ENCODE peak calls at places on chromosomes 13 and 19, in ten cellular contexts. C, K, P, G, N, O, A, U, L and W are unnamed samples. For H3K27me3, the result is how much of the 10 kb centered on the place peaks cover.

GRCh38 chr19:21765151-21765550 is 2.2 kb downstream of the ZNF100 start:
- DNase-seq in C (no peak), K (peak), P (no peak), G (no peak), N (no peak), O (no peak), A (no peak), U (no peak), L (peak), W (no peak)

GRCh38 chr13:23725922-23726321 is 155.7 kb downstream of the TNFRSF19 start:
- DNase-seq in C (no peak), K (no peak), P (no peak), G (no peak), N (no peak), O (no peak), A (no peak), U (no peak), L (no peak), W (no peak)

GRCh38 chr13:98409281-98409680 is 167.6 kb downstream of the STK24 start:
- DNase-seq in C (no peak), K (no peak), P (no peak), G (no peak), N (no peak), O (no peak), A (no peak), U (no peak), L (no peak), W (peak)

GRCh38 chr19:43700368-43701015 is 15.4 kb upstream of the IRGC start:
- DNase-seq in C (peak), K (no peak), P (peak), G (peak), N (peak), O (peak), A (peak), U (no peak), L (peak), W (no peak)

GRCh38 chr19:19064098-19064722 is 416 bp downstream of the SLC25A42 start:
- DNase-seq in C (no peak), K (no peak), P (no peak), G (peak), N (no peak), O (peak), A (no peak), U (no peak), L (no peak), W (no peak)

GRCh38 chr19:38134538-38135149 is 89.4 kb downstream of the DPF1 start:
- DNase-seq in C (peak), K (peak), P (peak), G (peak), N (peak), O (no peak), A (peak), U (no peak), L (peak), W (no peak)

GRCh38 chr13:112831196-112831595 is 137.8 kb upstream of the MCF2L start:
- DNase-seq in C (no peak), K (no peak), P (no peak), G (no peak), N (no peak), O (no peak), A (no peak), U (no peak), L (no peak), W (no peak)

GRCh38 chr13:73844986-73845385 is 289.2 kb downstream of the KLF12 start:
- DNase-seq in C (peak), K (no peak), P (no peak), G (no peak), N (no peak), O (no peak), A (no peak), U (no peak), L (no peak), W (no peak)

GRCh38 chr19:18541992-18542935 is 1.1 kb downstream of the FKBP8 start:
- DNase-seq in C (no peak), K (no peak), P (no peak), G (no peak), N (no peak), O (no peak), A (peak), U (no peak), L (no peak), W (no peak)

GRCh38 chr13:114064516-114065140 is 67.8 kb downstream of the RASA3 start:
- DNase-seq in C (peak), K (no peak), P (no peak), G (peak), N (peak), O (no peak), A (peak), U (no peak), L (no peak), W (peak)

GRCh38 chr13:26629260-26629659 is 71.8 kb downstream of the WASF3 start:
- DNase-seq in C (peak), K (no peak), P (peak), G (no peak), N (no peak), O (no peak), A (no peak), U (no peak), L (peak), W (no peak)

GRCh38 chr13:99417821-99418662 is 83.2 kb upstream of the TM9SF2 start:
- DNase-seq in C (no peak), K (no peak), P (no peak), G (no peak), N (no peak), O (no peak), A (no peak), U (no peak), L (no peak), W (no peak)

GRCh38 chr13:26132756-26133155 is 80.9 kb upstream of the SHISA2 start:
- DNase-seq in C (peak), K (no peak), P (no peak), G (no peak), N (peak), O (no peak), A (peak), U (no peak), L (peak), W (no peak)

GRCh38 chr13:33235078-33235477 is 50.5 kb downstream of the STARD13 start:
- DNase-seq in C (peak), K (no peak), P (peak), G (no peak), N (no peak), O (no peak), A (no peak), U (no peak), L (no peak), W (no peak)

GRCh38 chr19:1949304-1950101 is 8.5 kb downstream of the CSNK1G2 start:
- DNase-seq in C (no peak), K (no peak), P (no peak), G (no peak), N (no peak), O (no peak), A (no peak), U (no peak), L (no peak), W (peak)

GRCh38 chr13:96141032-96141431 is 51.1 kb downstream of the HS6ST3 start:
- DNase-seq in C (peak), K (peak), P (no peak), G (no peak), N (no peak), O (no peak), A (peak), U (no peak), L (peak), W (no peak)

GRCh38 chr13:109159650-109160309 is 530.4 kb downstream of the MYO16 start:
- DNase-seq in C (no peak), K (no peak), P (no peak), G (no peak), N (no peak), O (no peak), A (no peak), U (no peak), L (no peak), W (no peak)

GRCh38 chr13:51557423-51557822 is 26.8 kb upstream of the WDFY2 start:
- DNase-seq in C (no peak), K (no peak), P (no peak), G (no peak), N (no peak), O (no peak), A (no peak), U (no peak), L (no peak), W (no peak)
- H3K4me3 ChIP-seq in C (peak), K (no peak), P (no peak), G (no peak), N (no peak), O (no peak), A (no peak), U (no peak), L (no peak), W (no peak)

DNA sequence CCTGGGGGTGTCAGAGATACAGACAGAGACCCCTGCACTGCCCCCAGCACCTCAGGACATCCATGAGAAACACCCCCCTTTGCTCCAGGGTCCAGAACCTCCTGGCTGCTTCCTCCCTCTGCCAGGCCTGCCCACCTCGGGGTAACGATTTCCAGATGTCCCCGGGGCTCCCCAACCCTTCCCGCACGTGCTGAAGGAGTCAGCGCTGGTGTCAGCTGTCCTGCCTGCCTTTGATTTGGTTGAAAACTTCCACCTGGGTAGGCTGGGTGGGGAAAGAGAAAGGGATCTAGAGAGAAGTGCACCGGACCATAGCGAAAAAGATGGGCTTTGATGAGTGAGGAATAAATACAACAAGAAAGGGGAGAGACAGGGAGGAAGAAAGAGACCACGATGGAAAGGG is 1.5 kb upstream of the CGB7 start:
- DNase-seq in C (no peak), K (no peak), P (no peak), G (no peak), N (no peak), O (no peak), A (no peak), U (no peak), L (no peak), W (no peak)
- H3K27me3 ChIP-seq in C (under half), K (under half), P (under half), G (half or more), N (under half), O (under half), A (half or more), U (under half), L (under half), W (under half)

DNA sequence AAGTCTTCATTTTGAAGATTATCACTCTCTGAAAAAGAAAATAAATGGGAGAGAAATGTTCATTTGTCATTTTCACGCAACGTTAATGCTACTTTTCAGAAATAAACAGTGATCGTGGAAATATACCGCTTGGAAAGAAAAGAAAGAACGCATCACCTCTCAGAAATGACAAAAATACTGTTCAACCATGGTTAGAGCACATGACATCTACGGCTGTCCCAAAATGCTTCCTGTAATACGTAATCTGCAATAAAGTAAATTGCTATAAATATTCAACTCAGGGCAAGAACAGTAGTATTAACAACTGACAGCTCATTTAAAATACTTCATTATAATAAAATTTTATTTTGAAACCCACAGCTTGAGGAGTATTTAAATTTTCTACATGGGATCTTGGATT is 15.2 kb downstream of the LATS2 start:
- DNase-seq in C (no peak), K (no peak), P (no peak), G (no peak), N (no peak), O (no peak), A (no peak), U (no peak), L (no peak), W (no peak)
- H3K27ac ChIP-seq in C (no peak), K (no peak), P (no peak), G (peak), N (peak), O (no peak), A (no peak), U (no peak), L (no peak), W (no peak)

GRCh38 chr13:49652691-49653305 is 24.5 kb downstream of the ARL11 start:
- DNase-seq in C (peak), K (peak), P (no peak), G (peak), N (peak), O (no peak), A (peak), U (no peak), L (peak), W (no peak)

GRCh38 chr13:49649963-49650312 is 21.6 kb downstream of the ARL11 start:
- DNase-seq in C (no peak), K (no peak), P (no peak), G (no peak), N (no peak), O (no peak), A (no peak), U (no peak), L (no peak), W (no peak)

GRCh38 chr13:49646688-49647087 is 18.4 kb downstream of the ARL11 start:
- DNase-seq in C (no peak), K (no peak), P (no peak), G (no peak), N (no peak), O (no peak), A (no peak), U (no peak), L (no peak), W (no peak)

GRCh38 chr13:49651775-49652690 is 23.7 kb downstream of the ARL11 start:
- DNase-seq in C (no peak), K (no peak), P (no peak), G (no peak), N (no peak), O (no peak), A (no peak), U (no peak), L (no peak), W (no peak)

DNA sequence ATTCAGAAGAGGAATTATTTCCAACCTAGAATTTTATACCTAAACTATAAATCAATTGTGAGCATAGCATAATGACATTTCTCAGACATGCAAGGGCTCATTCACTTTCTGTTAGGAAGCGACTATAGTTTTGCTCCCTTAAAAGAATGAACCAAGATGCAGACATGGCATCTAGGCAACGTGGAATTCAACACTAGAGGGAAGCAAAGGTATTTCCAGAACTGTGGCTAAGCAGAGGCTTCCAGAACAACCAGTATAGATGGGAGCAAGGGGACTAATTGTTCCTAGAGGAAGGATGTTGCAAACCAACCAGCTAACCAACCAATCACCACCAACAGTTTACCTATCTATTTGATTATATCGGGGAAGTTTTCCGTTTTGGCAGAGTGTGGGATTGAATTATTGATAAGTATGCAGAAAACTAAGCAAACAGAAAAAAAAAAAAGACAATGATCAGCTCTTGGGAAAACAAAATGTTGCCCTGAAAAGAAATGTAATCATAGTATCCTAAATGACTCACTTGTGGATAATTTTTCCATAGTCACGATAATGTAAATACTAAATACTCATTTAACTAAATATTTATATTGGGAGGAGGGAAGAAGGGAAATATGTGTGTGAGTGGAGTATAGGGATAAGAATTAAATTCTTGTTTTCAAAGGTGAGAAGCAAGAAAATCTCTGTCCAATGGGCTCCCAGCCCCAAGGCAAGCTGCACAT is 21.1 kb downstream of the ARL11 start:
- DNase-seq in C (peak), K (peak), P (peak), G (no peak), N (peak), O (no peak), A (peak), U (no peak), L (peak), W (no peak)
- H3K4me3 ChIP-seq in C (peak), K (no peak), P (no peak), G (no peak), N (no peak), O (no peak), A (no peak), U (no peak), L (no peak), W (no peak)

DNA sequence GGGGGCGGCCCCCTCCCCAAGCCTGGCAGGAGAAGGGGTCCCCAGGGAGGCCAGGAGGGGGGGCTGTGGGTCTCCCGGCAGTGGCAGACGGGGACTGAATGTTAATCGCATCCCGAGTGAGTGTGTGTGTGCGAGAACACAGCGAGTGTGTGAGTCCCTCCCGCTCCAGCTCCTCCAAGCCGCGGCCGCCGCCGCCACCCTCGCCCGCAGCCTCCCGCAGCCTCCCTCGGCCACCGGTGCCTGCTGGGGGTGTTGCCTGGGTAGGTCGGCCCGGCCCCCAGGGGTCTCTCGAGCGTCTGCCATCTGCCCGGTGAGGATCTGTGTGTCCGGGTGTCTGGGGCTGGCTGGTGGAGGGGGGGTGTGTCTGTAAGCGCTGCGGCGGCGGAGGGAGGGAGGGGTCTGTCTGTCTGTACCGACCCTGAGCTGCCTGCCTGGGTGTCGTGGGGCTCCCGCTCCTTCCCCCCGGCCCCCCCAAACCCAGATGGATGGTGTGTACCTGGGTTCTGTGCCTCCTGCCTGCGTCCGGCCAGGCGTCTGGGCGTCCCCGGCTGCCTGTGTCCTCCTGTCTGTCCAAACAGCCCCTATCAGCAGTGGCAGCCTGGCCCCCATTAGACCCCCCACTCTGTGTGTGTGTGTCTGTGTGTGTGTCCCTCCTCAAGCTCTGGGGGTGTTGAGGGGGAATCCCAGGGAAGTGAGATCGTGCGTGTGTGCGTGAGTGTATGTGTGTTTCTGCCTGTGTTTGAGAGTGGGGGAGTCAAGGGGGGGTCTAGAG is at the start of gene GRIN2D:
- DNase-seq in C (peak), K (peak), P (no peak), G (peak), N (peak), O (no peak), A (peak), U (no peak), L (peak), W (no peak)
- H3K27me3 ChIP-seq in C (under half), K (under half), P (under half), G (half or more), N (under half), O (under half), A (half or more), U (under half), L (under half), W (under half)

GRCh38 chr19:33394723-33395560 is 21.4 kb downstream of the CEBPG start:
- DNase-seq in C (no peak), K (no peak), P (no peak), G (no peak), N (peak), O (no peak), A (no peak), U (no peak), L (no peak), W (peak)

GRCh38 chr19:33392341-33393285 is 19.1 kb downstream of the CEBPG start:
- DNase-seq in C (no peak), K (peak), P (no peak), G (peak), N (no peak), O (no peak), A (no peak), U (no peak), L (no peak), W (peak)

GRCh38 chr19:33393286-33394005 is 19.9 kb downstream of the CEBPG start:
- DNase-seq in C (no peak), K (no peak), P (no peak), G (no peak), N (no peak), O (no peak), A (peak), U (no peak), L (no peak), W (peak)

GRCh38 chr19:33395561-33396550 is 22.3 kb downstream of the CEBPG start:
- DNase-seq in C (no peak), K (no peak), P (no peak), G (no peak), N (no peak), O (no peak), A (no peak), U (no peak), L (no peak), W (peak)

DNA sequence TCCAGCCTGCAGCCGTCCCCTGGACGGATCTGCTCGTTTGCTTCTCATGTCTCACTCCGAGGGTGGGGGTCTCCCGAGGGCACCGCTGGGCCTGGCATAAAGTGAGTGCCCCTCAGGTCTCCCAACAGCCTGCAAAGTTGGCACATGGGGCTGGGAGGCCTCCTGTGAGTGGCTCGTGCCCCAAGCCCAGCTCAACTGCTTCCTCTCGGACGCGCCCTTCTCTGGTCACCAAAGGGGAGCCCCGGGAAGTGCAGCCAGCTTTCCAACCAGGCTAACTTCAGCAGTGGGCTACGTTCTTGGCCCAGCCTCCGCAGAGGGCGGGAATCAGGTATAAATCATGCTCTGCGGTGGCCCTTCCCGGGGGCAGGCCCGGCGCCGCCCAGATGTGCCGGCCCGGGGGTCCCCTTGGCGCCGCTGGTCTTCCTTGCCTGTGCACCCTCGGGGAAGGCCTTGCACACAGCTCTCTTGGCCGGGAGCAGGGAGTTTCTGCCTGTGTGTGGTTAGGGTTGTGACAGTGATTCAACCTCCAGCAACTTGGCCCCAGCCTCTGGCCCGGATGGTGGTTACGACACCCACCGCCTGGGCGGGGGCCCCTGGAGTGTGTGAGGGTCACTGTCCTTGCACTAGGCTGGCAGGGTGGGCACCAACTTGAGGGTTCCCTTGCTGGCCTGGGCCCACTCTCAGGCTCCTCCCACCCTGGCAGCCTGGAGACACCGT is 20.7 kb downstream of the CEBPG start:
- DNase-seq in C (peak), K (no peak), P (peak), G (no peak), N (no peak), O (no peak), A (no peak), U (no peak), L (no peak), W (peak)
- H3K27ac ChIP-seq in C (no peak), K (no peak), P (no peak), G (no peak), N (no peak), O (peak), A (no peak), U (no peak), L (no peak), W (peak)

GRCh38 chr19:29605653-29606419 is at the start of gene POP4:
- DNase-seq in C (peak), K (peak), P (peak), G (peak), N (peak), O (peak), A (peak), U (peak), L (peak), W (peak)
- H3K4me3 ChIP-seq in C (peak), K (peak), P (peak), G (peak), N (peak), O (peak), A (peak), U (peak), L (peak), W (peak)